ENCODE peak calls at places on chromosomes 13 and 19, in six cellular contexts. W is mesenchymal stem cell, X is mesendoderm, L is H9, Z is neuronal stem cell, M is H1. N is an unnamed sample.

GRCh38 chr19:920051-920857 is 3.1 kb downstream of the KISS1R start:
- DNase-seq in W (peak), X (no peak), L (no peak), Z (no peak), M (peak), N (no peak)

GRCh38 chr19:33864311-33864850 is 67.7 kb downstream of the KCTD15 start:
- DNase-seq in W (no peak), X (no peak), L (no peak), Z (no peak), M (no peak), N (no peak)

GRCh38 chr13:99991806-99992242 is 10.2 kb downstream of the ZIC2 start:
- DNase-seq in W (no peak), X (peak), L (peak), Z (peak), M (peak), N (no peak)

GRCh38 chr13:60431108-60431700 is 34.2 kb downstream of the TDRD3 start:
- DNase-seq in W (peak), X (peak), L (no peak), Z (peak), M (no peak), N (peak)

GRCh38 chr13:34361528-34361927 is 543.6 kb downstream of the RFC3 start:
- DNase-seq in W (no peak), X (no peak), L (no peak), Z (no peak), M (no peak), N (no peak)

GRCh38 chr13:26560456-26560855 is 3.0 kb downstream of the WASF3 start:
- DNase-seq in W (no peak), X (no peak), L (no peak), Z (no peak), M (no peak), N (no peak)

GRCh38 chr13:74758188-74758587 is 624.0 kb upstream of the KLF12 start:
- DNase-seq in W (no peak), X (peak), L (peak), Z (peak), M (no peak), N (no peak)

GRCh38 chr19:615619-616018 is 17.7 kb downstream of the POLRMT start:
- DNase-seq in W (no peak), X (no peak), L (no peak), Z (no peak), M (no peak), N (no peak)

GRCh38 chr13:52849727-52850395 is 1.4 kb upstream of the PCDH8 start:
- DNase-seq in W (no peak), X (peak), L (peak), Z (no peak), M (peak), N (no peak)

GRCh38 chr19:4555657-4556561 is 3.6 kb downstream of the SEMA6B start:
- DNase-seq in W (no peak), X (peak), L (peak), Z (no peak), M (peak), N (no peak)

GRCh38 chr13:99224019-99224418 is 23.4 kb downstream of the UBAC2 start:
- DNase-seq in W (no peak), X (no peak), L (no peak), Z (no peak), M (no peak), N (no peak)

GRCh38 chr19:52963229-52963760 is 614 bp upstream of the ZNF816 start:
- DNase-seq in W (no peak), X (no peak), L (peak), Z (no peak), M (peak), N (no peak)

GRCh38 chr19:2282062-2282861 is at the start of gene PEAK3:
- DNase-seq in W (peak), X (peak), L (peak), Z (no peak), M (peak), N (peak)

GRCh38 chr13:97432232-97432916 is 1.6 kb upstream of the RAP2A start:
- DNase-seq in W (no peak), X (no peak), L (no peak), Z (no peak), M (no peak), N (no peak)

GRCh38 chr19:35123573-35123972 is 8.0 kb downstream of the FXYD3 start:
- DNase-seq in W (no peak), X (no peak), L (no peak), Z (no peak), M (no peak), N (no peak)

GRCh38 chr19:53960187-53960586 is 2.5 kb upstream of the CACNG8 start:
- DNase-seq in W (no peak), X (no peak), L (no peak), Z (no peak), M (peak), N (no peak)

GRCh38 chr19:18912933-18913332 is 6.3 kb downstream of the COPE start:
- DNase-seq in W (no peak), X (no peak), L (no peak), Z (no peak), M (no peak), N (no peak)

GRCh38 chr19:14478113-14478545 is 3.0 kb upstream of the PTGER1 start:
- DNase-seq in W (no peak), X (no peak), L (no peak), Z (no peak), M (no peak), N (no peak)

GRCh38 chr19:27805848-27806247 is 1407.1 kb downstream of the UQCRFS1 start:
- DNase-seq in W (no peak), X (no peak), L (peak), Z (no peak), M (no peak), N (no peak)

GRCh38 chr13:113187263-113187669 is 21.2 kb downstream of the PCID2 start:
- DNase-seq in W (peak), X (peak), L (no peak), Z (no peak), M (no peak), N (peak)

GRCh38 chr19:35462476-35462953 is 14.5 kb downstream of the FFAR2 start:
- DNase-seq in W (peak), X (no peak), L (no peak), Z (no peak), M (no peak), N (no peak)

GRCh38 chr19:55070755-55071502 is 4.7 kb upstream of the EPS8L1 start:
- DNase-seq in W (peak), X (no peak), L (no peak), Z (no peak), M (no peak), N (peak)

GRCh38 chr19:7709932-7710460 is 8.1 kb upstream of the FCER2 start:
- DNase-seq in W (no peak), X (no peak), L (no peak), Z (no peak), M (no peak), N (no peak)
- H3K9ac ChIP-seq in W (no peak), X (no peak), L (no peak), Z (no peak), M (no peak), N (no peak)

DNA sequence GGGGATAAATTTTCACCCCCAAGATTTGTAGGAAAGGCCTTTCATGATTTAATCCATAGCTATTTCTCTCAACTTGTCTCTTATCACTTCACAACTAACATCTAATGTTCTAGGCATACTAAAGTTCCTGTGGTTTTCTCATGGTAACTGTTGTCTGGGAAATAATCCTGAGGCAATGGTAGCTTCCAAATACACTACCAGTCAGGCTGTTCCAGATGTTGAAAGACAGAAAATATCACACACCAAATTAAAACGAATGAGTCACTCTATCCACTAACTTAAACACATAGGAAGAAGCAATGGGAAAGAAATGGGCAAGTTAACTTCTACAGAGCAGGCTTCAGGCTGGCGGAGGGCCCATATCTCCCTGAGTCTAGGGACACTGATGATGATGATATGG is 77.7 kb upstream of the MYO16 start:
- DNase-seq in W (peak), X (no peak), L (no peak), Z (no peak), M (no peak), N (no peak)
- H2BK15ac ChIP-seq in W (no peak), X (no peak), L (no peak), Z (no peak), M (no peak), N (no peak)

DNA sequence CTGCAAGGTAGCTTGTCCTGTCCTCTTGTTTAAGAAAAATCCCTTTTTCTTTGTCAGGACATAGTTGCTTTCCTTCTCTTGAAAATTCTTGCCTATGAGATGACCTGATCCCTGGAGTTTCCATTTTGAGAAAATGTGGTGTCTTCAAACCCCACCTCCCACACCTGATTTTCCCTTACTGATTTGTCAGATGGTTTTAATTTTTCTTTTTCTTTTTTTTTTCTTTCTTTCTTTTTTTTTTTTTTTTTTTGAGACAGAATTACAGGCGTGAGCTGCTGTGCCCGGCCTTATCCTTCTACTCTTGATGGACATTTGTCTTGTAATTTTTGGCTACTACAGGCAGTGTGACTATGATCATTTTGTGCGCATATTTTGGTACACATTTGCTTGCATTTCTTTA is 1.2 kb downstream of the ZNF345 start:
- DNase-seq in W (no peak), X (no peak), L (no peak), Z (no peak), M (no peak), N (no peak)
- H3K9ac ChIP-seq in W (peak), X (peak), L (no peak), Z (no peak), M (no peak), N (no peak)

DNA sequence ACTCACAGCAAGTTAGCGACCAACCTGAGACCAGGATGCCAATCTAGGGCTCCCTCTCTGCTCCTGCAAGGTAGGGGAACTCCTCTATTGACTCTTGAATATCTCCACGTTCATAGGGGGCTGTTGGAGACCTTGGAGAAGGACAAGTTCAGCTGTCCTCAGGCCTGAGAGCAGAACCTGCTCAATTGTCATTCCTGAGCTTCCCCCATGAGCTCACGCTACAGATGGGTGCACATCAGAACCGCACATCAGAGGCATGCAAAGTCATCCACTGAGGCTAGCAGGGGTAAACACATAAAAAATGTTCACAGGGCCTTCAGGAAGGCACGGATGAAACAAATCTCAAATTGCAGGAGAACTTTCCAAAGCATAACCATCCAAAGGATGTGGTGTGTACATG is 168.8 kb upstream of the ZNF507 start:
- DNase-seq in W (no peak), X (no peak), L (no peak), Z (no peak), M (no peak), N (no peak)
- H2BK15ac ChIP-seq in W (no peak), X (no peak), L (no peak), Z (no peak), M (no peak), N (no peak)

GRCh38 chr13:44768775-44769578 is 192.8 kb upstream of the TSC22D1 start:
- DNase-seq in W (no peak), X (no peak), L (no peak), Z (no peak), M (no peak), N (peak)

GRCh38 chr13:44770951-44771350 is 194.8 kb upstream of the TSC22D1 start:
- DNase-seq in W (no peak), X (no peak), L (no peak), Z (no peak), M (no peak), N (no peak)

GRCh38 chr13:44767257-44767656 is 191.1 kb upstream of the TSC22D1 start:
- DNase-seq in W (no peak), X (no peak), L (no peak), Z (no peak), M (no peak), N (no peak)

GRCh38 chr13:44765076-44765475 is 188.9 kb upstream of the TSC22D1 start:
- DNase-seq in W (no peak), X (peak), L (no peak), Z (peak), M (no peak), N (no peak)

GRCh38 chr13:44768233-44768632 is 192.1 kb upstream of the TSC22D1 start:
- DNase-seq in W (no peak), X (no peak), L (no peak), Z (no peak), M (no peak), N (no peak)
- H3K9ac ChIP-seq in W (no peak), X (no peak), L (no peak), Z (no peak), M (no peak), N (no peak)

GRCh38 chr19:41587101-41587837 is 11.3 kb downstream of the CEACAM21 start:
- DNase-seq in W (no peak), X (no peak), L (no peak), Z (no peak), M (no peak), N (no peak)
- H2BK15ac ChIP-seq in W (no peak), X (no peak), L (no peak), Z (no peak), M (no peak), N (no peak)

GRCh38 chr13:66313408-66313807 is 916.7 kb downstream of the PCDH9 start:
- DNase-seq in W (no peak), X (no peak), L (no peak), Z (no peak), M (no peak), N (no peak)
- H3K9ac ChIP-seq in W (no peak), X (no peak), L (no peak), Z (no peak), M (no peak), N (no peak)

GRCh38 chr19:44969437-44969836 is 14.3 kb downstream of the CLPTM1 start:
- DNase-seq in W (no peak), X (no peak), L (no peak), Z (no peak), M (no peak), N (no peak)
- H2BK15ac ChIP-seq in W (no peak), X (no peak), L (no peak), Z (no peak), M (no peak), N (no peak)